ENCODE peak calls at places on chromosomes 5 and 9, in four cellular contexts. A is IMR-90, J is H1, Z is H9. P is an unnamed sample. For H3K4me1, the result is how much of the 10 kb centered on the place peaks cover.

GRCh38 chr5:74851684-74852353 is 14.4 kb downstream of the FAM169A start:
- DNase-seq in A (peak), J (no peak), Z (no peak), P (no peak)

GRCh38 chr5:177537389-177538361 is 16.7 kb downstream of the FAM193B start:
- DNase-seq in A (peak), J (no peak), Z (no peak), P (peak)

GRCh38 chr5:107430077-107430625 is 240.6 kb downstream of the EFNA5 start:
- DNase-seq in A (no peak), J (no peak), Z (no peak), P (no peak)

GRCh38 chr9:130172858-130173461 is 756 bp downstream of the NCS1 start:
- DNase-seq in A (no peak), J (no peak), Z (no peak), P (peak)

GRCh38 chr5:74685979-74686631 is 1.1 kb downstream of the HEXB start:
- DNase-seq in A (peak), J (no peak), Z (no peak), P (peak)

GRCh38 chr9:10248890-10249289 is 363.9 kb downstream of the PTPRD start:
- DNase-seq in A (no peak), J (no peak), Z (no peak), P (no peak)

GRCh38 chr9:106653111-106653697 is 209.8 kb upstream of the ZNF462 start:
- DNase-seq in A (no peak), J (no peak), Z (no peak), P (no peak)

GRCh38 chr5:133944263-133945230 is 23.9 kb downstream of the C5orf15 start:
- DNase-seq in A (peak), J (no peak), Z (peak), P (peak)

GRCh38 chr5:39502704-39503103 is 77.9 kb upstream of the DAB2 start:
- DNase-seq in A (no peak), J (no peak), Z (no peak), P (no peak)

GRCh38 chr9:122126340-122127333 is 32.9 kb downstream of the NDUFA8 start:
- DNase-seq in A (peak), J (no peak), Z (peak), P (peak)

GRCh38 chr5:594241-594860 is 17.8 kb upstream of the CEP72 start:
- DNase-seq in A (no peak), J (no peak), Z (no peak), P (no peak)

GRCh38 chr9:132506907-132507669 is 75.3 kb upstream of the BARHL1 start:
- DNase-seq in A (no peak), J (no peak), Z (no peak), P (no peak)

GRCh38 chr5:172481011-172481410 is 26.7 kb upstream of the SH3PXD2B start:
- DNase-seq in A (no peak), J (no peak), Z (no peak), P (no peak)

GRCh38 chr9:103821115-103821514 is 273.0 kb upstream of the SMC2 start:
- DNase-seq in A (no peak), J (no peak), Z (no peak), P (no peak)

GRCh38 chr9:70537084-70537483 is 122.6 kb upstream of the KLF9 start:
- DNase-seq in A (no peak), J (no peak), Z (no peak), P (no peak)

GRCh38 chr5:75389430-75389829 is 52.4 kb downstream of the HMGCR start:
- DNase-seq in A (no peak), J (no peak), Z (no peak), P (no peak)

GRCh38 chr5:76083555-76084495 is 642 bp downstream of the SV2C start:
- DNase-seq in A (no peak), J (no peak), Z (peak), P (peak)

GRCh38 chr5:74378464-74378863 is 262.1 kb downstream of the ENC1 start:
- DNase-seq in A (peak), J (no peak), Z (no peak), P (no peak)

GRCh38 chr9:83346655-83347393 is 191.4 kb downstream of the FRMD3 start:
- DNase-seq in A (no peak), J (no peak), Z (no peak), P (no peak)

GRCh38 chr9:135963938-135964337 is 2.8 kb upstream of the UBAC1 start:
- DNase-seq in A (no peak), J (no peak), Z (no peak), P (no peak)

GRCh38 chr5:56306433-56307150 is 73.5 kb upstream of the ANKRD55 start:
- DNase-seq in A (no peak), J (no peak), Z (no peak), P (no peak)

GRCh38 chr9:4904322-4905134 is 80.5 kb upstream of the JAK2 start:
- DNase-seq in A (peak), J (no peak), Z (no peak), P (no peak)

GRCh38 chr5:179804599-179804947 is 2.1 kb downstream of the MGAT4B start:
- DNase-seq in A (no peak), J (no peak), Z (no peak), P (no peak)

GRCh38 chr5:179805529-179806249 is 977 bp downstream of the MGAT4B start:
- DNase-seq in A (no peak), J (no peak), Z (peak), P (no peak)

GRCh38 chr5:179803651-179804598 is 2.7 kb downstream of the MGAT4B start:
- DNase-seq in A (peak), J (no peak), Z (no peak), P (no peak)

GRCh38 chr5:179806250-179807045 is at the start of gene MGAT4B:
- DNase-seq in A (peak), J (no peak), Z (peak), P (peak)

GRCh38 chr5:179805070-179805528 is 1.6 kb downstream of the MGAT4B start:
- DNase-seq in A (no peak), J (no peak), Z (no peak), P (no peak)
- H2AK5ac ChIP-seq in A (peak), J (no peak), Z (no peak), P (no peak)

DNA sequence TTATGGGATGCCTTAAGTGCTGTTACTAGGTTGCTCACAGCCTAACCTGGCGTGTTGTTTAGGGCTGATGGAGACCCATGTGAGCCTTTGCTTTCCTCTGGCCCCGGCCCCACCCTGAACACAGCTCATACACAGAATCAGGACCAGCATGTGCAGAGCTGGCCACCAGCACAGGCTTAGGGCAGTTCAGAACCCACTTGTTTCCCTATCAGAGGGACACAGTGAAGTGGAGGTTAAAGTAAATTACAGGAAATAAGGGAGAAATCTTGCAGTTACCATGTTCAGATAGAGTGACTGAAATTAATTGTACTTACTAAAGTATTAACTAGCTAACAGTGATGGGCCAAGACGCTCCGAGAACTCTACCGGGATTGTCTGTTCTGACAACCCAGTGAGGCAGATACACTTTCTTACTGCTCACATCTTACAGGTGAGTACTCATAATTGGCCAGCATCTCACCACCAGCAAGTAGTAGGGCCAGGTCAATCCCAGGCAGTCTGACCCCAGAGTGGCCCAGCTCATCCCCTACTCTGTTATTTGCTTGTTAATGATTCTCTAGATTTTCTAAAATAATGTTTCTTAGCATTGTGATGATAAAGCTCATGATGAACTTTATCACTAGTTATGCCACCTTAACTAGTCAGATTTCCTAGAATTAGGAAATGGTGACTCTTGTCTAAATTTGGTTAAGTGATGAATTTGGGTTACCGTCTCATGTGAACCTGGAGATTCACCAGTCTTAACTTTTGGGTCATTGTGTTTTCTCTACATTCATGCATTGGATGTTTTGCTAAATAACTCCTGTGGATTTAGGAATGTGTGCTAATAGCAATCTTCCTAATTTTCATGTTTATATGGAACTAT is 15.4 kb downstream of the CCT5 start:
- DNase-seq in A (no peak), J (no peak), Z (no peak), P (no peak)
- H3K4me1 ChIP-seq in A (under half), J (under half), Z (under half), P (under half)

GRCh38 chr5:158435161-158435616 is 576.2 kb upstream of the CLINT1 start:
- DNase-seq in A (no peak), J (no peak), Z (no peak), P (no peak)
- H4K5ac ChIP-seq in A (no peak), J (no peak), Z (no peak), P (no peak)

GRCh38 chr5:108629779-108630178 is 117.9 kb upstream of the FER start:
- DNase-seq in A (no peak), J (no peak), Z (no peak), P (no peak)
- H2AK5ac ChIP-seq in A (no peak), J (no peak), Z (no peak), P (no peak)

DNA sequence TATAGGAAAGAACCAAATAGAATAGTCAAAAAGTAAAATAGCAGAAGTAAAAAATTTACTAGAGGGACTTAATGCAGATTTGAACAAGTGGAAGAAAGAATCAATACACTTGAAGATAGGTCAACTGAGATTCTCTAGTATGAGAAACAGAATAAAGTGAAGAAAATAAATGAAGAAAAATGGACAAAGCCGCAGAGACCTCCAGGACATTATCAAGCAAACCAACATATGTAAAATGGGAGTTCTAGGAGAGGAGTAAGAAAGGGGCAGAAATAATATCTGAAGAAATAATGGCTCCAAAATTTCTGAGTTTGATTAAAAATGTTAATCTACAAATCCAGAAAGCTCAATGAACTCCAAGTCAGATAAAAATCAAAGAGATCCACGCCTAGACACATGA is 70.0 kb upstream of the ZBTB43 start:
- DNase-seq in A (no peak), J (no peak), Z (no peak), P (no peak)
- H3K4me1 ChIP-seq in A (under half), J (under half), Z (under half), P (under half)

GRCh38 chr5:81825237-81825636 is 74.3 kb upstream of the SSBP2 start:
- DNase-seq in A (peak), J (no peak), Z (no peak), P (no peak)
- H4K5ac ChIP-seq in A (no peak), J (no peak), Z (no peak), P (no peak)

GRCh38 chr9:29200650-29201049 is 1627.4 kb upstream of the C9orf72 start:
- DNase-seq in A (no peak), J (no peak), Z (no peak), P (no peak)
- H2AK5ac ChIP-seq in A (no peak), J (no peak), Z (no peak), P (no peak)

P was measured in mesendoderm.